ENCODE peak calls at places on chromosomes 1 and 21, in ten cellular contexts. X, I, T, H, E, L, G, K, F and S are unnamed samples.

GRCh38 chr1:234372011-234372757 is 1.1 kb upstream of the COA6 start:
- DNase-seq in T (no peak), I (no peak), K (no peak), H (no peak), X (no peak), G (no peak), L (no peak), F (no peak), E (no peak), S (no peak)

GRCh38 chr1:27719286-27720251 is 6.2 kb upstream of the FAM76A start:
- DNase-seq in H (no peak), X (no peak), L (no peak), T (peak; percentile 6), K (no peak), I (no peak), G (peak; percentile 9), E (peak; percentile 3), F (no peak), S (no peak)

GRCh38 chr1:182720465-182720864 is 36.1 kb upstream of the RGS8 start:
- DNase-seq in L (no peak), E (peak; percentile 2), G (peak; percentile 16), I (no peak), K (no peak), X (no peak), F (no peak), T (peak; percentile 10), H (no peak), S (peak; percentile 18)

GRCh38 chr1:205312866-205313680 is 8.5 kb downstream of the NUAK2 start:
- DNase-seq in X (no peak), G (no peak), I (no peak), T (no peak), E (no peak), F (no peak), L (no peak), K (no peak), H (no peak), S (no peak)

GRCh38 chr1:103106426-103107321 is 1.6 kb downstream of the COL11A1 start:
- DNase-seq in L (peak; percentile 30), E (peak; percentile 61), X (peak; percentile 39), T (peak; percentile 30), K (peak; percentile 17), I (peak; percentile 31), H (no peak), G (peak; percentile 45), F (no peak), S (peak; percentile 2)

GRCh38 chr21:46038871-46039397 is 57.4 kb downstream of the COL6A1 start:
- DNase-seq in H (no peak), I (peak; percentile 92), T (peak; percentile 83), X (peak; percentile 69), K (no peak), L (no peak), G (peak; percentile 93), F (no peak), E (peak; percentile 37), S (peak; percentile 59)

GRCh38 chr1:200359610-200360163 is 50.1 kb downstream of the ZNF281 start:
- DNase-seq in T (peak; percentile 83), G (peak; percentile 72), H (no peak), L (no peak), K (no peak), F (no peak), I (no peak), E (peak; percentile 57), X (no peak), S (no peak)

GRCh38 chr1:192311281-192311680 is 5.5 kb upstream of the RGS21 start:
- DNase-seq in E (peak; percentile 48), T (peak; percentile 80), L (no peak), F (no peak), X (no peak), G (peak; percentile 3), I (no peak), H (peak; percentile 2), K (peak; percentile 3), S (peak; percentile 25)

GRCh38 chr21:45074048-45074817 is at the start of gene ADARB1:
- DNase-seq in T (peak; percentile 56), I (peak; percentile 75), G (peak; percentile 54), K (peak; percentile 46), H (peak; percentile 71), F (peak; percentile 63), L (peak; percentile 82), E (peak; percentile 8), X (peak; percentile 30), S (peak; percentile 45)

GRCh38 chr1:237220243-237220642 is 178.3 kb downstream of the RYR2 start:
- DNase-seq in F (no peak), I (peak; percentile 43), H (peak; percentile 53), E (no peak), X (no peak), T (no peak), L (no peak), K (no peak), G (no peak), S (no peak)

GRCh38 chr1:160425847-160426246 is 25.5 kb downstream of the VANGL2 start:
- DNase-seq in G (no peak), H (no peak), T (no peak), L (no peak), K (no peak), E (no peak), F (no peak), I (no peak), X (no peak), S (no peak)

GRCh38 chr1:93251966-93252365 is 71.4 kb downstream of the CCDC18 start:
- DNase-seq in I (no peak), L (no peak), E (no peak), X (no peak), K (no peak), H (no peak), T (no peak), G (no peak), F (no peak), S (no peak)

GRCh38 chr1:91819038-91819788 is 66.7 kb downstream of the TGFBR3 start:
- DNase-seq in L (no peak), G (no peak), E (no peak), F (no peak), H (no peak), I (no peak), K (peak; percentile 43), T (no peak), X (no peak), S (no peak)

GRCh38 chr21:42063578-42064521 is 7.3 kb upstream of the UMODL1 start:
- DNase-seq in G (no peak), E (peak; percentile 39), I (no peak), H (no peak), X (peak; percentile 80), T (no peak), L (no peak), K (peak; percentile 36), F (peak; percentile 18), S (peak; percentile 61)

GRCh38 chr1:236397173-236397759 is 3.2 kb downstream of the EDARADD start:
- DNase-seq in L (no peak), X (no peak), I (no peak), F (no peak), G (no peak), T (no peak), E (no peak), K (no peak), H (no peak), S (no peak)

GRCh38 chr1:210250665-210250997 is 18.0 kb downstream of the SERTAD4 start:
- DNase-seq in K (peak; percentile 59), E (no peak), F (no peak), H (peak; percentile 80), T (no peak), X (no peak), L (peak; percentile 67), G (no peak), I (no peak), S (peak; percentile 39)

GRCh38 chr1:19737413-19737812 is 62.3 kb downstream of the TMCO4 start:
- DNase-seq in I (no peak), F (no peak), G (no peak), X (no peak), E (peak; percentile 87), K (peak; percentile 80), L (peak; percentile 70), T (no peak), H (peak; percentile 39), S (peak; percentile 44)

GRCh38 chr1:230031131-230031530 is 35.9 kb upstream of the GALNT2 start:
- DNase-seq in K (no peak), X (no peak), F (no peak), H (no peak), L (no peak), T (no peak), G (no peak), I (no peak), E (peak; percentile 45), S (no peak)